ENCODE peak calls at places on chromosomes 12 and 14, in six cellular contexts. W is IMR-90; U is CD8-positive, alpha-beta T cell; B is foreskin fibroblast; J is fibroblast of the aortic adventitia; R is heart right ventricle. I is an unnamed sample.

GRCh38 chr12:28460420-28461130 is 270.3 kb downstream of the CCDC91 start:
- DNase-seq in B (no peak), W (no peak), J (no peak), U (no peak), R (no peak), I (no peak)

GRCh38 chr14:23559010-23559920 is 3.2 kb downstream of the THTPA start:
- DNase-seq in R (peak; percentile 59), W (peak; percentile 55), J (peak; percentile 66), U (peak; percentile 75), B (no peak), I (peak; percentile 50)

GRCh38 chr12:45327823-45328383 is 112.0 kb downstream of the ANO6 start:
- DNase-seq in J (no peak), U (no peak), B (no peak), W (peak; percentile 27), R (no peak), I (no peak)

GRCh38 chr12:122200541-122201175 is 2.9 kb upstream of the B3GNT4 start:
- DNase-seq in U (no peak), W (no peak), B (no peak), R (no peak), J (no peak), I (no peak)

GRCh38 chr14:68549057-68549421 is 243.8 kb downstream of the ZFP36L1 start:
- DNase-seq in J (peak; percentile 64), B (peak; percentile 91), R (no peak), W (peak; percentile 72), U (no peak), I (no peak)

GRCh38 chr14:72904840-72905561 is 11.1 kb upstream of the DPF3 start:
- DNase-seq in B (peak; percentile 77), W (peak; percentile 81), R (no peak), J (peak; percentile 90), U (peak; percentile 76), I (no peak)

GRCh38 chr14:104392001-104392395 is 187.6 kb upstream of the C14orf180 start:
- DNase-seq in J (no peak), U (peak; percentile 67), B (no peak), R (no peak), W (no peak), I (no peak)

GRCh38 chr12:94074970-94075695 is 73.2 kb upstream of the PLXNC1 start:
- DNase-seq in J (peak; percentile 96), B (peak; percentile 79), R (peak; percentile 57), U (no peak), W (peak; percentile 89), I (no peak)

GRCh38 chr12:109130755-109131521 is 14.6 kb downstream of the ACACB start:
- DNase-seq in B (no peak), J (no peak), R (peak; percentile 76), W (no peak), U (no peak), I (no peak)

GRCh38 chr12:57845478-57846284 is 848 bp downstream of the CTDSP2 start:
- DNase-seq in J (peak; percentile 42), B (no peak), U (peak; percentile 76), R (peak; percentile 82), W (no peak), I (peak; percentile 68)

GRCh38 chr12:39355841-39356240 is 87.1 kb downstream of the KIF21A start:
- DNase-seq in U (no peak), J (no peak), R (no peak), W (no peak), B (no peak), I (no peak)

GRCh38 chr12:8577879-8578278 is 34.8 kb downstream of the AICDA start:
- DNase-seq in B (no peak), J (no peak), R (no peak), U (no peak), W (no peak), I (no peak)
- TF ChIP-seq CTCF in B (no peak), J (no peak), R (no peak), U (no peak), W (no peak), I (no peak)

GRCh38 chr12:16325426-16325825 is 22.0 kb upstream of the MGST1 start:
- DNase-seq in U (no peak), B (no peak), J (no peak), W (no peak), R (no peak), I (no peak)
- TF ChIP-seq CTCF in U (no peak), B (no peak), J (no peak), W (no peak), R (no peak), I (no peak)

GRCh38 chr14:85425507-85425906 is 104.4 kb upstream of the FLRT2 start:
- DNase-seq in B (no peak), J (no peak), R (no peak), W (no peak), U (no peak), I (no peak)
- TF ChIP-seq CTCF in B (no peak), J (peak; percentile 23), R (no peak), W (no peak), U (no peak), I (no peak)

GRCh38 chr12:87756111-87756510 is 273.1 kb downstream of the C12orf50 start:
- DNase-seq in B (peak; percentile 47), U (no peak), W (peak; percentile 99), R (no peak), J (peak; percentile 87), I (no peak)

GRCh38 chr12:87766044-87766443 is 263.2 kb downstream of the C12orf50 start:
- DNase-seq in B (no peak), R (no peak), W (no peak), U (no peak), J (no peak), I (no peak)

GRCh38 chr12:87758271-87758670 is 270.9 kb downstream of the C12orf50 start:
- DNase-seq in B (no peak), U (no peak), J (no peak), R (no peak), W (peak; percentile 50), I (no peak)

GRCh38 chr12:87756721-87757120 is 272.5 kb downstream of the C12orf50 start:
- DNase-seq in B (no peak), U (no peak), J (no peak), W (peak; percentile 47), R (no peak), I (no peak)

GRCh38 chr12:87760943-87761342 is 268.3 kb downstream of the C12orf50 start:
- DNase-seq in R (no peak), J (peak; percentile 11), U (no peak), B (no peak), W (peak; percentile 11), I (no peak)
- TF ChIP-seq CTCF in R (no peak), J (no peak), U (no peak), B (no peak), W (no peak), I (no peak)

I was measured in activated B cell treated with CpG ODN at 0.5 μM for 24 hours.